ENCODE peak calls at places on chromosomes 11 and 22, in four cellular contexts. S is breast epithelium, L is adrenal gland, Y is uterus. G is an unnamed sample. For H3K4me1, the result is how much of the 10 kb centered on the place peaks cover.

GRCh38 chr11:60040109-60040508 is at the start of gene OOSP2:
- DNase-seq in L (no peak), S (no peak), Y (no peak), G (no peak)

GRCh38 chr11:35064114-35064800 is 74.7 kb upstream of the CD44 start:
- DNase-seq in Y (no peak), S (no peak), L (no peak), G (no peak)

GRCh38 chr22:22800716-22801115 is 86.9 kb upstream of the IGLL5 start:
- DNase-seq in L (peak), Y (no peak), S (no peak), G (peak)

GRCh38 chr11:88103337-88104206 is 71.7 kb downstream of the RAB38 start:
- DNase-seq in L (peak), Y (no peak), S (no peak), G (no peak)

GRCh38 chr11:33869511-33870422 is 22.1 kb downstream of the LMO2 start:
- DNase-seq in Y (peak), S (no peak), L (peak), G (peak)

GRCh38 chr11:66902486-66903177 is 45.8 kb downstream of the LRFN4 start:
- DNase-seq in Y (no peak), S (no peak), L (no peak), G (no peak)

GRCh38 chr11:59822989-59823566 is 12.5 kb upstream of the MRPL16 start:
- DNase-seq in S (no peak), L (peak), Y (no peak), G (no peak)

GRCh38 chr22:41780714-41781507 is 19.6 kb upstream of the CCDC134 start:
- DNase-seq in L (peak), S (peak), Y (peak), G (no peak)

GRCh38 chr11:114163231-114163631 is 103.7 kb downstream of the ZBTB16 start:
- DNase-seq in L (peak), S (no peak), Y (peak), G (no peak)

GRCh38 chr11:122776546-122776945 is 61.8 kb upstream of the CRTAM start:
- DNase-seq in L (no peak), Y (no peak), S (no peak), G (no peak)

GRCh38 chr11:20127671-20128527 is 32.4 kb downstream of the DBX1 start:
- DNase-seq in L (peak), Y (peak), S (peak), G (no peak)

GRCh38 chr11:129402196-129402595 is 26.5 kb downstream of the BARX2 start:
- DNase-seq in S (no peak), Y (no peak), L (no peak), G (no peak)
- TF ChIP-seq POLR2A in S (no peak), Y (no peak), L (no peak), G (no peak)

GRCh38 chr22:44184006-44184405 is 3.3 kb downstream of the PARVG start:
- DNase-seq in L (no peak), S (no peak), Y (no peak), G (no peak)

GRCh38 chr22:44181033-44181911 is 547 bp downstream of the PARVG start:
- DNase-seq in S (no peak), L (peak), Y (no peak), G (no peak)

GRCh38 chr22:44180706-44181032 is at the start of gene PARVG:
- DNase-seq in S (no peak), Y (no peak), L (no peak), G (no peak)

GRCh38 chr22:44181912-44182590 is 1.3 kb downstream of the PARVG start:
- DNase-seq in S (no peak), L (no peak), Y (no peak), G (no peak)

DNA sequence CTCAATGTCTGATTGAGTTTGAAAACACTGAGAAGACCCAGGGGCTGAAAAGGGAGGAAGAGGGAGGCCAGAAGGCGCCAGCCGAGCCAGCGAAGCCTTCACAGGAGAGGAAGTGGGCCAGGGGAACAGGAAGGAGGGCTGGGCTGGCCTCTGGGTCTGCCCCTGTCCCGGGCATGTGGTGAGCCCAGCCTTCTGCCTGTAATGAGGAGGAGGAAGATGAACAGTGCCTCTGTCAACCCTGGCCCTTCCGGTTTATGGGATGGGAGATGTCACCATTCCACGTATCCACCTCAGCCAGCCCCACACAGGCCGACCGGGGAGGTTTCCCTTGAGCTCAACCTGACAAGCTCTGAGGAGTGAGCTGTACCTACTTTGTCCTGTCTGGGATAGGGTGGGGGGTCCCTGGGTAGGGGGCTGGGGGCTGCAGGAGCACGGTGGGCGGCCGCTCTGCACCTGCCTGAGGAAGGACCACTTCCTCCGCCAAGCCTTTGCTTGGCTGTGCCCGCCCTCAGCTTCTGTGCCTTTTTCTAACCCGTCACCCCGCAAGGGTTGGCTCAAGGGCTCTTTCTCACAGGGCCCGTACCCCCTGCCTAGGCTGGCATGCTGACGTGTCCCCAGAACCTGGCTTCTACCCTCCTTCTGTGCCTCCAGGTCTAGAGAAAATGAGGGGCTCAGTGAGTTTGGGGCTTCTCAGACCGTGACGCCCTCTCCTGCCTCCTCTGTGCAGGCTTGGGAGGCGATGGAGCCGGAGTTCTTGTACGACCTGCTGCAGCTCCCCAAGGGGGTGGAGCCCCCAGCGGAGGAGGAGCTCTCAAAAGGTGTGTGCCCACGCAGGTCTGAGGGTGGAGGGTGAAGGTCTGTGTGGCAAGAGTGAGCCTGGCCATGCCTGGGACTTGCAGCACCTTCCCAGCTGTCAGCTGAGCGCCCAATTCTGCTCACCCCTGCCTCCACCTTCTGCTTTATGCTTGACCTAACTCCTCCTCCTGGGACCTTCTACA is 2.2 kb downstream of the PARVG start:
- DNase-seq in Y (no peak), L (peak), S (no peak), G (no peak)
- H3K4me1 ChIP-seq in Y (under half), L (under half), S (under half), G (under half)

GRCh38 chr11:87035976-87036583 is 1.7 kb upstream of the TMEM135 start:
- DNase-seq in L (peak), S (no peak), Y (no peak), G (no peak)

GRCh38 chr11:87036756-87037449 is 831 bp upstream of the TMEM135 start:
- DNase-seq in Y (no peak), L (peak), S (no peak), G (no peak)

GRCh38 chr11:87039371-87039770 is 1.6 kb downstream of the TMEM135 start:
- DNase-seq in S (no peak), Y (no peak), L (no peak), G (no peak)

GRCh38 chr11:87038235-87038960 is 664 bp downstream of the TMEM135 start:
- DNase-seq in L (no peak), S (no peak), Y (no peak), G (no peak)

DNA sequence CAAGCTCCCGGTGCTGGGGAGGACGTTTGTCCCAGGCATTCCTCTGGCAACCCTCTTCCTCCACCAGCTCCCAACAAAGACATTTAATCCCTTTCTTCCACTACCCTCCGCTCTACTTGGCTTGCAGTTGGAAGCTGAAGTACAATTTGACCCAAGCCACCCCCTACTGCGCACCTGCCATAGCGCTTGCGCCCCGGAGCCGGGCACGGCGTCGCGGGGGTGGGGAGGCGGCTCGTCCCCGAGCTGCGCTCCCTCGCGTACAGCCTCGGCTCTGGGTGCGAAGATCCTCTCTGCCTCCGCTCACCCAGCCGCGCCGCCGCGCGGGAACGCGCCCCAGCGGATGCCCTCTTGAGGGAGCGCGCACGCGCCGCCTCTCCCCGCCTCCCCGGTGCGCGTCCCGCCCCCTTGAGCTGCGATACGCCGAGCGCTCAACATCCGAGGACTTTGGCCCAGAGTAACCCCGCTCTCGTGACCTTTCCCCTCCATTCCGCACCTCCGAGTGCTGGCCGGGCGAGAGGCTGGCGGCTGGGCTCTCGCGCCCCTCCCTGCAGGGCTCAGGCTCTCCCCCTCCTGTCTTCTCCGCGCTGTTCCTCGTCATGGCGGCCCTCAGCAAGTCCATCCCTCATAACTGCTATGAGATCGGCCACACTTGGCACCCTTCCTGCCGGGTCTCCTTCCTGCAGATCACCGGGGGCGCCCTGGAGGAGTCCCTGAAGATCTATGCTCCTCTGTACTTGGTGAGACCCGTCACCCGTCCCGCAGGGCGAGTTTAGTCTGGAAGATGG is at the start of gene TMEM135:
- DNase-seq in L (peak), Y (peak), S (peak), G (peak)
- TF ChIP-seq POLR2A in L (peak), Y (peak), S (no peak), G (no peak)

DNA sequence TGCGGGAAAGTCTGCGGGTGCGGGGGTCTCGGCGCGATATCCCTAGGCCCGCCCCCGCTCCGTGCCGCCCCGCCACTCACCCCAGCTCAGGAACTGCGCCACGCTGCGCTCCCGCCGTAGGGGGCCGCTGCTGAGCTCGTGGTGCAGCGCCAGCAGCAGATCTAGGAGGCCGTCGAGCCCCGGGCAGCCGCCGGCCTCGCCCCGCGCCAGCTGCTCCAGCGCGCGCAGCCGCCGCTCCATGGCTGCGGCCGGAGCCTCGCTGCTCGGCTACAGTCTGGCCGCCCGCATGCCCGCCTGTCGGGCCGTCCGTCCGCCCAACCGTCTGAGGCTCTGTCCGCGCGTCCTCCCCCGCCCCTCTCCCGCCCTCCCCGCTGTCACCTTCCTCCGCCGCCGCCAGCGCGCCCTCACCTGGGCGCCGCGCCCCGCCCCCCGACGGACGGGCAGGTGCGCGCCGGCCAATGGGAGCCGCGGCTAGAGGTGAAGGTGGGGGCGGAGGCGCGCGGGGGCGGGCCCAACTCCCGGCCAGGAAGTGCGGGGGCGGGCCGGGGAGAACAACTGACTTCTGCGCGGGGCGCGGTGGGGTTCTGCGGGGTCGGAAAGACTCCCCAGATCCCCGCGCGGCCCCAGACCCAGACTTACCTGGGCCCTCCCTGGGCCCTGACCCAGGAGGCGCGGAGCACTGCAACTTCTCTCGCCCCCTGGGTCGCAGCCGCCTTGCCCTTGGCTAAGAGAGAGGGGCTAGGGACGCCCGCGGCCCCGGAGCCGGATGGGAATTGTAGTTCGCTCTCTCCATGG is at the start of gene CDC42BPG:
- DNase-seq in S (peak), L (peak), Y (peak), G (no peak)
- H3K4me1 ChIP-seq in S (under half), L (under half), Y (under half), G (under half)

GRCh38 chr22:21015051-21016006 is at the start of gene P2RX6:
- DNase-seq in Y (no peak), L (peak), S (no peak), G (no peak)
- TF ChIP-seq POLR2A in Y (no peak), L (no peak), S (no peak), G (no peak)

GRCh38 chr11:75291741-75292140 is 51.2 kb downstream of the TPBGL start:
- DNase-seq in Y (no peak), S (no peak), L (no peak), G (no peak)
- H3K4me1 ChIP-seq in Y (under half), S (under half), L (under half), G (under half)

GRCh38 chr11:65488273-65489058 is 10.4 kb upstream of the MALAT1 start:
- DNase-seq in S (no peak), L (peak), Y (peak), G (no peak)

GRCh38 chr11:65485820-65486219 is 13.0 kb upstream of the MALAT1 start:
- DNase-seq in S (no peak), Y (no peak), L (no peak), G (no peak)

GRCh38 chr11:65487467-65488272 is 11.2 kb upstream of the MALAT1 start:
- DNase-seq in S (peak), L (peak), Y (peak), G (no peak)

GRCh38 chr11:65489061-65489705 is 9.7 kb upstream of the MALAT1 start:
- DNase-seq in S (peak), Y (peak), L (peak), G (no peak)

DNA sequence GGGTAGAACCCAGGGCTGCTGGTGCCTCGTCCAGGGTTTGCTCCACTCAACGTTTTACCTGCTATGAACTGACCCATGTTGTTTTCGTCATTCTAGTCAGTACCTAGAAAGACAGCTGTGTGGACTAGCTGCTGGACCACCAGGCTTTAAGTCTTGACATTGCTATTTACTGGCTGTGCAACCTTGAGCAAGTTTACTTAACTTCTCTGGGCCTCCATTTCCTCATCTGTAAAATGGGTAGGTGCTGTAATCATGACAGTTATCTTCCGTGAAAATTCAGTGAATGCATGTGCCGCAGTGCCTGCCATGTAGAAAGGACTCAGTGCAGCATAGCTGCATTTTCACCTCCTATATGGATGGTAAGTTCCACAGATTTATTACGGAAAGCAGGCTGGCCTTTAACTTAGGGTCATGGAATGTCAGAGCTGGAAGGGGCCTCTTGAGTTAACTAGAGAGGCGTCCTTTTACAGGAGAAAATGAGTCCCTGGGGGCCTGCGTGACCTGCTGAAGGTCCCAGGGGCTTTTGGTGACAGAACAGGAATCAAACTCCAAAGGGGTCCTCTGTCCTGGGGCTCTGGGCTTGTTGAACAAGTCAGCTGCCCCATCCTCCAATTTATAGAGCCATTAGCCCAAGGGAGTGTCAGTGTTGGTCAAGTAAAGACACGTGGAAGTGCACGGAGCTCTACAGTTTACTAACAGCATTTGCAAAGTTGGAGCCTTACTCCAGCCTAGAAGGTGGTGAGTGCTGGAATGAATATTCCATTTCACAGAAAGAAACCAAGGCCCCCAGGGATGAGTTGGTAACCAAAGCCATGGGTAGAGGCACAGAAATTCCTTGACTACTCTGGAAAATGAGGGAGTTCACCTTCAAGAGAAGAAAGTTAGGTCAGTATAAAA is 12.0 kb upstream of the MALAT1 start:
- DNase-seq in L (no peak), Y (no peak), S (no peak), G (no peak)
- TF ChIP-seq POLR2A in L (no peak), Y (peak), S (no peak), G (no peak)

DNA sequence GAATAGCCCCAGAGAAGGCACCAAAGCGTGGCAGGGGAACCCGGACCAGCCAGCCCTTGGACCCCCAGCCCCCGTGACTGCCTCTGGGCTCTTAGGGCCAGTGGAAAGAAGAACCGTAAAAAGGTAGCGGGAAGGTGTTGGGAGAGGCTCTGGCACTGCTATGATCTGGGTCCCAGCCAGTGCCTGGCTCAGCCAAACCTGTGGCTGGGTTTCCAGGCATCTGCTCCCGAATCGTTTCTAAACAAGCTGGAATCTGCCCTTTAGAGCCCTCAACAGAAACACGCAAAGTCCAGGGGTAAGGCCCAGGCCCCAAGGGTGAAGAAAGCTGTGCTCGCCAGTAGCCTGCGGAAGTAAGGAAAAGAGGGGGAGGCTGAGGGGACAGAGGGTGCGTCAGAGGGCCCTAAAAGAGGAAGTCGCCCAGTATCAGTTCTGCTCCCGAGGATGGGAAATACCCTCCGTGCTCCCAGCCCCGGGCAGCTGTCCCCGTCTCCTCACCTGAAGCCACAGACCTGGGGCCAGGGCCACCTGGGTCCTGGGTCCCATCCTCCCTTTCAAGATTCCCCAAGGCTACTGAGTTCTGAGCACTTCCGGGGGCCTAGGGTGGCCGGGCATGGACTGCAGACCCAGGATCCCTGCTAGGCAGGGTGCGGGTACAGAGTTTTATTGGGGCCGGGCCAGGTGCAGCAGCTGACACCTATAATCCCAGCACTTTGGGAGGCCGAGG is 24.7 kb downstream of the IL10RA start:
- DNase-seq in Y (no peak), L (peak), S (peak), G (no peak)
- H3K4me1 ChIP-seq in Y (under half), L (under half), S (under half), G (under half)

DNA sequence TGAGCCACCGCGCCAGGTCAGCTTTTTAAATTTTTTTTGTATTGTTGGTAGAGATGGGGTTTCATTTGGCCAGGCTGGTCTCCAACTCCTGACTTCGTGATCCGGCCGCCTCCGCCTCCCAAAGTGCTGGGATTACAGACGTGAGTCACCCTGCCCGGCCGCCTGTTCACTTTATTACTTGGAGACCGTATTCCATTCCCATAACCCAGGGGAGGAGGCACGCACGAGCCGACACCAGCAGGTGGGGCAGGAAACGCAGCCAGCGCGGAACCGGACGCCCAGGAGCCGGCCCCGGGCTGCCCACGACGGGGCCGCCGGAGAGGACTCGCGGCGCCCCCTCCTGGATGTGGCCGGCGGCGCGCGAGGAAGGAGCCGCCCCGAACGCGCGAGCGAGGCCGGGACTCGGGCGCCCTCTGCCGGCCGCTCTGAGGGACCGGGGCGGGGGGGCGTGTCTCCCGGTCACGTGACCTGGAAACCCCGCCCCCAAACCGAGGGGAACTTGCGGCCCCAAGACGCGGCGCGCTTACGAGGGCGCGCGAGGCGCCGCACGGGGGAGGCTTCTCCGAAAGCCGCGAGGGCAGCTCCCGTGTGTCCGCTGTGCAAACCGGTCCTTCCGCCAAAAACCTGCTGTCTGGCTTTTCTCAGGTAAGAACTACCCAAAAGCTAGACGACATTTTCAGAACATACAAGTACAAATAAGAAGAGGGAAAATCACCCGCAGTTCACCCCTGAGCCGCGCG is 11.6 kb upstream of the RNH1 start:
- DNase-seq in Y (peak), L (peak), S (peak), G (no peak)
- TF ChIP-seq POLR2A in Y (no peak), L (no peak), S (no peak), G (no peak)

G was measured in vagina.